ENCODE peak calls at places on chromosomes 4 and X, in nine cellular contexts. One of them, this sample, is unnamed.

GRCh38 chr4:57139783-57140182 is 29.6 kb upstream of the IGFBP7 start:
- DNase-seq in osteoblast: no peak
- DNase-seq in Panc1: no peak
- DNase-seq in astrocyte of the cerebellum: no peak
- DNase-seq in stomach: no peak
- DNase-seq in GM13977: no peak
- DNase-seq in A549: no peak
- DNase-seq in SK-N-SH: no peak
- DNase-seq in HCT116: no peak
- DNase-seq in this sample: no peak

GRCh38 chr4:7335363-7336066 is 99.2 kb downstream of the PSAPL1 start:
- DNase-seq in SK-N-SH: peak; percentile 83
- DNase-seq in Panc1: no peak
- DNase-seq in GM13977: peak; percentile 77
- DNase-seq in HCT116: peak; percentile 42
- DNase-seq in osteoblast: peak; percentile 96
- DNase-seq in A549: peak; percentile 58
- DNase-seq in astrocyte of the cerebellum: no peak
- DNase-seq in stomach: peak; percentile 62
- DNase-seq in this sample: peak; percentile 81

GRCh38 chrX:19017271-19017670 is 33.4 kb upstream of the PHKA2 start:
- DNase-seq in Panc1: no peak
- DNase-seq in SK-N-SH: peak; percentile 73
- DNase-seq in astrocyte of the cerebellum: no peak
- DNase-seq in osteoblast: peak; percentile 59
- DNase-seq in A549: peak; percentile 61
- DNase-seq in stomach: no peak
- DNase-seq in HCT116: no peak
- DNase-seq in GM13977: peak; percentile 17
- DNase-seq in this sample: no peak

GRCh38 chr4:2579910-2580309 is 43.5 kb downstream of the FAM193A start:
- DNase-seq in GM13977: no peak
- DNase-seq in HCT116: no peak
- DNase-seq in stomach: no peak
- DNase-seq in osteoblast: no peak
- DNase-seq in A549: no peak
- DNase-seq in SK-N-SH: no peak
- DNase-seq in astrocyte of the cerebellum: no peak
- DNase-seq in Panc1: no peak
- DNase-seq in this sample: no peak

GRCh38 chrX:44314259-44314734 is 29.2 kb downstream of the EFHC2 start:
- DNase-seq in Panc1: no peak
- DNase-seq in HCT116: no peak
- DNase-seq in osteoblast: peak; percentile 71
- DNase-seq in SK-N-SH: peak; percentile 19
- DNase-seq in stomach: peak; percentile 29
- DNase-seq in astrocyte of the cerebellum: no peak
- DNase-seq in A549: no peak
- DNase-seq in GM13977: no peak
- DNase-seq in this sample: peak; percentile 8

GRCh38 chr4:7539659-7540058 is 104.9 kb upstream of the PSAPL1 start:
- DNase-seq in SK-N-SH: peak; percentile 87
- DNase-seq in osteoblast: peak; percentile 71
- DNase-seq in Panc1: no peak
- DNase-seq in astrocyte of the cerebellum: no peak
- DNase-seq in GM13977: no peak
- DNase-seq in A549: peak; percentile 73
- DNase-seq in stomach: no peak
- DNase-seq in HCT116: peak; percentile 92
- DNase-seq in this sample: peak; percentile 84

GRCh38 chr4:122100508-122100907 is 51.6 kb upstream of the BLTP1 start:
- DNase-seq in SK-N-SH: no peak
- DNase-seq in astrocyte of the cerebellum: peak; percentile 84
- DNase-seq in osteoblast: no peak
- DNase-seq in stomach: no peak
- DNase-seq in GM13977: no peak
- DNase-seq in Panc1: no peak
- DNase-seq in HCT116: no peak
- DNase-seq in A549: no peak
- DNase-seq in this sample: no peak

GRCh38 chrX:24282381-24283121 is 31.3 kb downstream of the SUPT20HL2 start:
- DNase-seq in Panc1: no peak
- DNase-seq in GM13977: no peak
- DNase-seq in HCT116: no peak
- DNase-seq in stomach: no peak
- DNase-seq in A549: no peak
- DNase-seq in astrocyte of the cerebellum: peak; percentile 24
- DNase-seq in SK-N-SH: no peak
- DNase-seq in osteoblast: no peak
- DNase-seq in this sample: no peak

GRCh38 chrX:136662104-136662503 is 14.1 kb downstream of the CD40LG start:
- DNase-seq in SK-N-SH: no peak
- DNase-seq in osteoblast: no peak
- DNase-seq in astrocyte of the cerebellum: no peak
- DNase-seq in HCT116: no peak
- DNase-seq in Panc1: no peak
- DNase-seq in GM13977: no peak
- DNase-seq in stomach: no peak
- DNase-seq in A549: no peak
- DNase-seq in this sample: no peak

GRCh38 chr4:76090241-76090691 is 15.8 kb downstream of the ART3 start:
- DNase-seq in osteoblast: peak; percentile 18
- DNase-seq in SK-N-SH: peak; percentile 45
- DNase-seq in HCT116: no peak
- DNase-seq in GM13977: peak; percentile 42
- DNase-seq in A549: no peak
- DNase-seq in astrocyte of the cerebellum: no peak
- DNase-seq in Panc1: no peak
- DNase-seq in stomach: no peak
- DNase-seq in this sample: no peak

GRCh38 chr4:5708829-5709680 is 696 bp upstream of the EVC2 start:
- DNase-seq in SK-N-SH: no peak
- DNase-seq in HCT116: no peak
- DNase-seq in Panc1: no peak
- DNase-seq in A549: no peak
- DNase-seq in stomach: no peak
- DNase-seq in astrocyte of the cerebellum: no peak
- DNase-seq in osteoblast: no peak
- DNase-seq in GM13977: no peak
- DNase-seq in this sample: no peak

GRCh38 chr4:5710962-5711478 is at the start of gene EVC:
- DNase-seq in stomach: peak; percentile 62
- DNase-seq in astrocyte of the cerebellum: peak; percentile 23
- DNase-seq in HCT116: no peak
- DNase-seq in GM13977: peak; percentile 59
- DNase-seq in A549: peak; percentile 70
- DNase-seq in Panc1: no peak
- DNase-seq in SK-N-SH: peak; percentile 90
- DNase-seq in osteoblast: peak; percentile 99
- DNase-seq in this sample: peak; percentile 39

GRCh38 chr4:5708171-5708828 is at the start of gene EVC2:
- DNase-seq in HCT116: no peak
- DNase-seq in astrocyte of the cerebellum: no peak
- DNase-seq in osteoblast: peak; percentile 96
- DNase-seq in stomach: peak; percentile 60
- DNase-seq in A549: peak; percentile 27
- DNase-seq in GM13977: peak; percentile 31
- DNase-seq in SK-N-SH: peak; percentile 58
- DNase-seq in Panc1: no peak
- DNase-seq in this sample: peak; percentile 52

GRCh38 chr4:5711479-5712184 is 631 bp downstream of the EVC start:
- DNase-seq in HCT116: no peak
- DNase-seq in GM13977: peak; percentile 30
- DNase-seq in osteoblast: peak; percentile 90
- DNase-seq in A549: peak; percentile 55
- DNase-seq in astrocyte of the cerebellum: no peak
- DNase-seq in stomach: no peak
- DNase-seq in SK-N-SH: no peak
- DNase-seq in Panc1: no peak
- DNase-seq in this sample: peak; percentile 8

GRCh38 chr4:5710065-5710961 is 688 bp upstream of the EVC start:
- DNase-seq in astrocyte of the cerebellum: no peak
- DNase-seq in osteoblast: peak; percentile 88
- DNase-seq in GM13977: peak; percentile 20
- DNase-seq in A549: peak; percentile 33
- DNase-seq in SK-N-SH: peak; percentile 75
- DNase-seq in HCT116: no peak
- DNase-seq in Panc1: no peak
- DNase-seq in stomach: no peak
- DNase-seq in this sample: no peak
- TF ChIP-seq CTCF in astrocyte of the cerebellum: peak; percentile 58
- TF ChIP-seq CTCF in osteoblast: peak; percentile 51
- TF ChIP-seq CTCF in GM13977: no peak
- TF ChIP-seq CTCF in A549: no peak
- TF ChIP-seq CTCF in SK-N-SH: peak; percentile 54
- TF ChIP-seq CTCF in HCT116: no peak
- TF ChIP-seq CTCF in Panc1: peak; percentile 49
- TF ChIP-seq CTCF in stomach: peak; percentile 19
- TF ChIP-seq CTCF in this sample: no peak

GRCh38 chr4:88286897-88287296 is 2.5 kb upstream of the PPM1K start:
- DNase-seq in stomach: no peak
- DNase-seq in GM13977: no peak
- DNase-seq in osteoblast: peak; percentile 15
- DNase-seq in astrocyte of the cerebellum: no peak
- DNase-seq in Panc1: no peak
- DNase-seq in A549: no peak
- DNase-seq in HCT116: no peak
- DNase-seq in SK-N-SH: no peak
- DNase-seq in this sample: no peak

GRCh38 chr4:88285235-88285505 is 809 bp upstream of the PPM1K start:
- DNase-seq in osteoblast: no peak
- DNase-seq in GM13977: no peak
- DNase-seq in stomach: no peak
- DNase-seq in SK-N-SH: no peak
- DNase-seq in Panc1: no peak
- DNase-seq in astrocyte of the cerebellum: no peak
- DNase-seq in HCT116: no peak
- DNase-seq in A549: no peak
- DNase-seq in this sample: no peak

GRCh38 chr4:88283661-88284377 is 542 bp downstream of the PPM1K start:
- DNase-seq in SK-N-SH: peak; percentile 77
- DNase-seq in stomach: peak; percentile 56
- DNase-seq in astrocyte of the cerebellum: peak; percentile 6
- DNase-seq in osteoblast: peak; percentile 87
- DNase-seq in Panc1: peak; percentile 54
- DNase-seq in HCT116: peak; percentile 12
- DNase-seq in GM13977: peak; percentile 50
- DNase-seq in A549: peak; percentile 33
- DNase-seq in this sample: peak; percentile 75

GRCh38 chr4:88280228-88280795 is 4.0 kb downstream of the PPM1K start:
- DNase-seq in osteoblast: no peak
- DNase-seq in Panc1: no peak
- DNase-seq in GM13977: no peak
- DNase-seq in stomach: no peak
- DNase-seq in HCT116: no peak
- DNase-seq in SK-N-SH: no peak
- DNase-seq in astrocyte of the cerebellum: no peak
- DNase-seq in A549: no peak
- DNase-seq in this sample: no peak

DNA sequence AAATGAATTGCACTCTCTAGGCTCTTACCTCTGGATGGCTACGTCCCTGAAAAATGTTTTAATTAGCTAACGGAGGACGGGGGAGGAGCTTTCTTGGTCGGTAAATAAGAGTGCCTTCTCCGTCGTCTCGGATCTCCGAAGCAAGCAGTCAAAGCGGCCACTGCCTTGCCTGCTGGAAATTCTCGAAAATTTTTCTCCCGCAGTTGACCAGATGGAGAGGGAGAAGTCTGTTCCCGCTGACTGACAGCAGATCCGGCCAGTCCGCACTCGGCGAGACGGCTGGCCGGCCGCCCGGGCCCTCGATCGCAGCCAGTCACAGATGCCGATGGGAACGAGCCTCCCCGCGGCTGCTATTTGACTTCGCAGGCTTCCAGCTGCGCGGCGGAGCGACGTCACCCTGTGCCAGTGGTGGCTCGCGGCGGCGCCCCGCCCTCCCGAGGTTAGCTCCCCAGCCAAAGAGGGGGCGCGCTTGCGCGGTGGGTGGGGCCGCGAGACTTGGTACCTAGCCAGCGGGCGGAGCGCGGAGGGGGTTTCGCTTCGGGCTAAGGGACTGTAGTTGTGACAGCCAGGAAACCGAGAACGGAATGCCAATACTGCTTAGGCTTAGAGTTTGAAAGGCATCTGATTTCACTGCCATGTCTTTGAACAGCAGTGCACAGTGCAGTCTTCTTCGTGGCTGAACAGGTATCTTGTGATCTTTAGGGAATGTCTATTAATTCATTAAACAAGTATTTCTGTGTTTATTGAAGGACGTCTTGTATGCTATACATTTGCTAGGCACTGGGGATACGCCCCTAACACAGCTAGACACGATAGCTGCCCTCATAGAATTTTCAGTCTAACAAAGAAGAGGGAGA is at the start of gene PPM1K:
- DNase-seq in osteoblast: peak; percentile 98
- DNase-seq in stomach: peak; percentile 100
- DNase-seq in astrocyte of the cerebellum: peak; percentile 95
- DNase-seq in GM13977: peak; percentile 93
- DNase-seq in Panc1: peak; percentile 76
- DNase-seq in HCT116: peak; percentile 94
- DNase-seq in A549: peak; percentile 95
- DNase-seq in SK-N-SH: peak; percentile 95
- DNase-seq in this sample: peak; percentile 99
- TF ChIP-seq CTCF in osteoblast: no peak
- TF ChIP-seq CTCF in stomach: no peak
- TF ChIP-seq CTCF in astrocyte of the cerebellum: peak; percentile 11
- TF ChIP-seq CTCF in GM13977: no peak
- TF ChIP-seq CTCF in Panc1: peak; percentile 9
- TF ChIP-seq CTCF in HCT116: no peak
- TF ChIP-seq CTCF in A549: no peak
- TF ChIP-seq CTCF in SK-N-SH: no peak
- TF ChIP-seq CTCF in this sample: no peak

DNA sequence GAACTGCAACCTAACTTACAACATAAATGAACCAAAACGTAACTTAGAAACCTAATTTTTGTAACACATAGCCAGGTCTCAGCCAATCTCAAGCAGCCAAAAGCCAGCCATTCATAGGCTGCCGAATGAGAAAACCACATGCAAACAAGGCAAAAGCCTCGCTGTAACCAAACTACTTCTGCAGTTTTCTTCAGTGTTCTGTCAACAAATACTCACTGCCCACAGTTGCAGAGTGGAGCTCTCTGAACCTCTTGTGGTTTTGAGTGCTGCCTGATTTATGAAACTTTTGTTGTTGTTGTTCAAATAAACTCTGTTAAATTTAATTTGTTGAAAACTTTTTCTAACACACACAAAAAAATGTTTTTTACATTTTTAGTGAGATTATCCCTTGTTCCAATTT is 251.2 kb downstream of the PAPSS1 start:
- DNase-seq in stomach: no peak
- DNase-seq in A549: no peak
- DNase-seq in astrocyte of the cerebellum: no peak
- DNase-seq in HCT116: no peak
- DNase-seq in SK-N-SH: no peak
- DNase-seq in osteoblast: no peak
- DNase-seq in Panc1: no peak
- DNase-seq in GM13977: no peak
- DNase-seq in this sample: no peak
- TF ChIP-seq CTCF in stomach: no peak
- TF ChIP-seq CTCF in A549: no peak
- TF ChIP-seq CTCF in astrocyte of the cerebellum: no peak
- TF ChIP-seq CTCF in HCT116: no peak
- TF ChIP-seq CTCF in SK-N-SH: no peak
- TF ChIP-seq CTCF in osteoblast: no peak
- TF ChIP-seq CTCF in Panc1: no peak
- TF ChIP-seq CTCF in GM13977: no peak
- TF ChIP-seq CTCF in this sample: no peak

GRCh38 chrX:3939967-3940610 is 226.6 kb upstream of the PRKX start:
- DNase-seq in astrocyte of the cerebellum: peak; percentile 12
- DNase-seq in Panc1: no peak
- DNase-seq in GM13977: peak; percentile 25
- DNase-seq in A549: peak; percentile 11
- DNase-seq in SK-N-SH: peak; percentile 38
- DNase-seq in HCT116: peak; percentile 15
- DNase-seq in osteoblast: peak; percentile 39
- DNase-seq in stomach: no peak
- DNase-seq in this sample: no peak
- TF ChIP-seq CTCF in astrocyte of the cerebellum: peak; percentile 47
- TF ChIP-seq CTCF in Panc1: peak; percentile 55
- TF ChIP-seq CTCF in GM13977: peak; percentile 55
- TF ChIP-seq CTCF in A549: peak; percentile 56
- TF ChIP-seq CTCF in SK-N-SH: peak; percentile 71
- TF ChIP-seq CTCF in HCT116: no peak
- TF ChIP-seq CTCF in osteoblast: peak; percentile 51
- TF ChIP-seq CTCF in stomach: peak; percentile 6
- TF ChIP-seq CTCF in this sample: no peak

This sample was measured in activated CD8-positive, alpha-beta T cell treated with anti-CD3 and anti-CD28 coated beads for 36 hours.